ENCODE peak calls at places on chromosomes 3 and 15, in four cellular contexts. One of them, this sample, is unnamed.

GRCh38 chr15:68775671-68776476 is 44.8 kb downstream of the ANP32A start:
- DNase-seq in iris pigment epithelial cell: peak; percentile 51
- DNase-seq in NCI-H1105 treated with DMSO at 0.1 percent for 48 hours: no peak
- DNase-seq in renal cortical epithelial cell: peak; percentile 36
- DNase-seq in this sample: peak; percentile 24

GRCh38 chr3:47299396-47300318 is 16.9 kb downstream of the KLHL18 start:
- DNase-seq in NCI-H1105 treated with DMSO at 0.1 percent for 48 hours: no peak
- DNase-seq in renal cortical epithelial cell: no peak
- DNase-seq in iris pigment epithelial cell: no peak
- DNase-seq in this sample: no peak

GRCh38 chr3:123799544-123800351 is 84.4 kb downstream of the MYLK start:
- DNase-seq in NCI-H1105 treated with DMSO at 0.1 percent for 48 hours: no peak
- DNase-seq in renal cortical epithelial cell: peak; percentile 93
- DNase-seq in iris pigment epithelial cell: peak; percentile 77
- DNase-seq in this sample: peak; percentile 56

GRCh38 chr15:78702609-78703332 is 61.8 kb upstream of the CHRNB4 start:
- DNase-seq in NCI-H1105 treated with DMSO at 0.1 percent for 48 hours: no peak
- DNase-seq in iris pigment epithelial cell: no peak
- DNase-seq in renal cortical epithelial cell: no peak
- DNase-seq in this sample: no peak

GRCh38 chr3:169085827-169086226 is 577.7 kb downstream of the MECOM start:
- DNase-seq in iris pigment epithelial cell: peak; percentile 99
- DNase-seq in renal cortical epithelial cell: peak; percentile 92
- DNase-seq in NCI-H1105 treated with DMSO at 0.1 percent for 48 hours: no peak
- DNase-seq in this sample: peak; percentile 94

GRCh38 chr3:14425574-14426304 is 23.3 kb downstream of the SLC6A6 start:
- DNase-seq in iris pigment epithelial cell: no peak
- DNase-seq in NCI-H1105 treated with DMSO at 0.1 percent for 48 hours: no peak
- DNase-seq in renal cortical epithelial cell: peak; percentile 78
- DNase-seq in this sample: no peak

GRCh38 chr3:58178528-58179234 is 32.1 kb downstream of the DNASE1L3 start:
- DNase-seq in NCI-H1105 treated with DMSO at 0.1 percent for 48 hours: no peak
- DNase-seq in renal cortical epithelial cell: no peak
- DNase-seq in iris pigment epithelial cell: no peak
- DNase-seq in this sample: no peak

GRCh38 chr3:100963041-100963440 is 30.2 kb downstream of the ABI3BP start:
- DNase-seq in iris pigment epithelial cell: no peak
- DNase-seq in renal cortical epithelial cell: no peak
- DNase-seq in NCI-H1105 treated with DMSO at 0.1 percent for 48 hours: no peak
- DNase-seq in this sample: no peak

GRCh38 chr3:71940523-71940922 is 155.6 kb upstream of the PROK2 start:
- DNase-seq in iris pigment epithelial cell: no peak
- DNase-seq in NCI-H1105 treated with DMSO at 0.1 percent for 48 hours: no peak
- DNase-seq in renal cortical epithelial cell: no peak
- DNase-seq in this sample: no peak

GRCh38 chr15:36737430-36737891 is 158.0 kb downstream of the CDIN1 start:
- DNase-seq in renal cortical epithelial cell: peak; percentile 35
- DNase-seq in NCI-H1105 treated with DMSO at 0.1 percent for 48 hours: no peak
- DNase-seq in iris pigment epithelial cell: peak; percentile 63
- DNase-seq in this sample: peak; percentile 83

GRCh38 chr3:184176377-184177330 is 2.0 kb downstream of the AP2M1 start:
- DNase-seq in renal cortical epithelial cell: peak; percentile 92
- DNase-seq in NCI-H1105 treated with DMSO at 0.1 percent for 48 hours: no peak
- DNase-seq in iris pigment epithelial cell: peak; percentile 98
- DNase-seq in this sample: peak; percentile 96

GRCh38 chr3:138329127-138329983 is at the start of gene NME9:
- DNase-seq in renal cortical epithelial cell: peak; percentile 66
- DNase-seq in NCI-H1105 treated with DMSO at 0.1 percent for 48 hours: peak; percentile 99
- DNase-seq in iris pigment epithelial cell: peak; percentile 87
- DNase-seq in this sample: peak; percentile 73

GRCh38 chr3:120114981-120115380 is 20.7 kb upstream of the GSK3B start:
- DNase-seq in renal cortical epithelial cell: no peak
- DNase-seq in NCI-H1105 treated with DMSO at 0.1 percent for 48 hours: no peak
- DNase-seq in iris pigment epithelial cell: peak; percentile 55
- DNase-seq in this sample: peak; percentile 76